ENCODE peak calls at places on chromosomes 2 and 18, in eight cellular contexts. One of them, this sample, is unnamed.
A peak's percentile ranks its signal among the peaks of the same experiment; 100 is the strongest.

GRCh38 chr18:52339891-52340371 is at the start of gene DCC:
- DNase-seq in SK-N-SH: peak; percentile 68
- DNase-seq in colonic mucosa: peak; percentile 24
- DNase-seq in Peyer's patch: peak; percentile 51
- DNase-seq in GM23338: peak; percentile 82
- DNase-seq in IMR-90: peak; percentile 45
- DNase-seq in H1: peak; percentile 72
- DNase-seq in breast epithelium: no peak
- DNase-seq in this sample: peak; percentile 34

GRCh38 chr2:64213607-64214275 is 69.5 kb upstream of the PELI1 start:
- DNase-seq in breast epithelium: no peak
- DNase-seq in Peyer's patch: no peak
- DNase-seq in GM23338: no peak
- DNase-seq in H1: no peak
- DNase-seq in SK-N-SH: no peak
- DNase-seq in colonic mucosa: no peak
- DNase-seq in IMR-90: no peak
- DNase-seq in this sample: no peak

GRCh38 chr2:3001595-3002184 is 375.9 kb downstream of the EIPR1 start:
- DNase-seq in GM23338: peak; percentile 15
- DNase-seq in colonic mucosa: no peak
- DNase-seq in IMR-90: no peak
- DNase-seq in breast epithelium: no peak
- DNase-seq in SK-N-SH: no peak
- DNase-seq in H1: no peak
- DNase-seq in Peyer's patch: no peak
- DNase-seq in this sample: no peak

GRCh38 chr2:167689444-167689843 is 558.0 kb downstream of the STK39 start:
- DNase-seq in colonic mucosa: no peak
- DNase-seq in GM23338: peak; percentile 88
- DNase-seq in IMR-90: no peak
- DNase-seq in SK-N-SH: no peak
- DNase-seq in H1: no peak
- DNase-seq in breast epithelium: no peak
- DNase-seq in Peyer's patch: no peak
- DNase-seq in this sample: no peak

GRCh38 chr2:96923810-96924774 is 54.2 kb upstream of the SEMA4C start:
- DNase-seq in Peyer's patch: no peak
- DNase-seq in breast epithelium: no peak
- DNase-seq in SK-N-SH: no peak
- DNase-seq in IMR-90: no peak
- DNase-seq in colonic mucosa: no peak
- DNase-seq in H1: no peak
- DNase-seq in GM23338: no peak
- DNase-seq in this sample: no peak

GRCh38 chr18:7894592-7894991 is 327.5 kb downstream of the PTPRM start:
- DNase-seq in Peyer's patch: no peak
- DNase-seq in SK-N-SH: no peak
- DNase-seq in GM23338: no peak
- DNase-seq in colonic mucosa: no peak
- DNase-seq in H1: no peak
- DNase-seq in breast epithelium: no peak
- DNase-seq in IMR-90: no peak
- DNase-seq in this sample: no peak

GRCh38 chr2:28926837-28927236 is 32.4 kb downstream of the WDR43 start:
- DNase-seq in H1: no peak
- DNase-seq in Peyer's patch: no peak
- DNase-seq in SK-N-SH: no peak
- DNase-seq in GM23338: no peak
- DNase-seq in colonic mucosa: no peak
- DNase-seq in IMR-90: peak; percentile 32
- DNase-seq in breast epithelium: no peak
- DNase-seq in this sample: no peak

GRCh38 chr18:42336139-42336538 is 381.1 kb downstream of the PIK3C3 start:
- DNase-seq in SK-N-SH: no peak
- DNase-seq in GM23338: no peak
- DNase-seq in breast epithelium: no peak
- DNase-seq in Peyer's patch: no peak
- DNase-seq in H1: no peak
- DNase-seq in colonic mucosa: no peak
- DNase-seq in IMR-90: no peak
- DNase-seq in this sample: no peak

GRCh38 chr2:29322011-29322410 is 206.8 kb downstream of the CLIP4 start:
- DNase-seq in colonic mucosa: no peak
- DNase-seq in Peyer's patch: no peak
- DNase-seq in H1: no peak
- DNase-seq in SK-N-SH: no peak
- DNase-seq in GM23338: no peak
- DNase-seq in IMR-90: no peak
- DNase-seq in breast epithelium: no peak
- DNase-seq in this sample: no peak

GRCh38 chr18:24731981-24732380 is 271.5 kb downstream of the HRH4 start:
- DNase-seq in colonic mucosa: no peak
- DNase-seq in GM23338: peak; percentile 26
- DNase-seq in breast epithelium: no peak
- DNase-seq in Peyer's patch: no peak
- DNase-seq in SK-N-SH: no peak
- DNase-seq in IMR-90: peak; percentile 39
- DNase-seq in H1: no peak
- DNase-seq in this sample: peak; percentile 7

GRCh38 chr2:57050007-57050406 is 866.2 kb downstream of the CCDC85A start:
- DNase-seq in GM23338: no peak
- DNase-seq in H1: no peak
- DNase-seq in SK-N-SH: no peak
- DNase-seq in colonic mucosa: no peak
- DNase-seq in Peyer's patch: no peak
- DNase-seq in breast epithelium: no peak
- DNase-seq in IMR-90: no peak
- DNase-seq in this sample: no peak

GRCh38 chr2:152240559-152241231 is 65.1 kb upstream of the STAM2 start:
- DNase-seq in GM23338: no peak
- DNase-seq in H1: no peak
- DNase-seq in SK-N-SH: no peak
- DNase-seq in Peyer's patch: no peak
- DNase-seq in breast epithelium: no peak
- DNase-seq in colonic mucosa: no peak
- DNase-seq in IMR-90: peak; percentile 75
- DNase-seq in this sample: no peak

GRCh38 chr2:27356056-27356381 is 545 bp downstream of the GTF3C2 start:
- DNase-seq in Peyer's patch: peak; percentile 76
- DNase-seq in GM23338: peak; percentile 75
- DNase-seq in SK-N-SH: peak; percentile 70
- DNase-seq in IMR-90: peak; percentile 53
- DNase-seq in H1: peak; percentile 69
- DNase-seq in breast epithelium: no peak
- DNase-seq in colonic mucosa: no peak
- DNase-seq in this sample: peak; percentile 54

GRCh38 chr18:4878480-4878879 is 318.6 kb downstream of the AKAIN1 start:
- DNase-seq in GM23338: peak; percentile 28
- DNase-seq in breast epithelium: no peak
- DNase-seq in Peyer's patch: no peak
- DNase-seq in H1: no peak
- DNase-seq in SK-N-SH: peak; percentile 0
- DNase-seq in IMR-90: no peak
- DNase-seq in colonic mucosa: no peak
- DNase-seq in this sample: no peak

GRCh38 chr18:35642802-35643201 is 61.3 kb downstream of the GALNT1 start:
- DNase-seq in IMR-90: peak; percentile 7
- DNase-seq in H1: no peak
- DNase-seq in SK-N-SH: no peak
- DNase-seq in breast epithelium: no peak
- DNase-seq in colonic mucosa: no peak
- DNase-seq in Peyer's patch: no peak
- DNase-seq in GM23338: no peak
- DNase-seq in this sample: no peak

GRCh38 chr2:239868556-239869181 is 156.5 kb downstream of the NDUFA10 start:
- DNase-seq in breast epithelium: peak; percentile 22
- DNase-seq in H1: no peak
- DNase-seq in colonic mucosa: no peak
- DNase-seq in IMR-90: no peak
- DNase-seq in Peyer's patch: no peak
- DNase-seq in GM23338: no peak
- DNase-seq in SK-N-SH: no peak
- DNase-seq in this sample: no peak

GRCh38 chr18:13465476-13465875 is 246.9 kb downstream of the LDLRAD4 start:
- DNase-seq in Peyer's patch: no peak
- DNase-seq in colonic mucosa: no peak
- DNase-seq in H1: no peak
- DNase-seq in IMR-90: no peak
- DNase-seq in breast epithelium: no peak
- DNase-seq in GM23338: no peak
- DNase-seq in SK-N-SH: no peak
- DNase-seq in this sample: no peak

GRCh38 chr2:161078211-161078539 is 82.1 kb upstream of the TANK start:
- DNase-seq in GM23338: no peak
- DNase-seq in Peyer's patch: no peak
- DNase-seq in IMR-90: no peak
- DNase-seq in H1: no peak
- DNase-seq in colonic mucosa: no peak
- DNase-seq in SK-N-SH: no peak
- DNase-seq in breast epithelium: no peak
- DNase-seq in this sample: no peak

GRCh38 chr2:241437148-241437547 is 71.2 kb downstream of the STK25 start:
- DNase-seq in breast epithelium: no peak
- DNase-seq in H1: no peak
- DNase-seq in colonic mucosa: no peak
- DNase-seq in GM23338: no peak
- DNase-seq in SK-N-SH: no peak
- DNase-seq in IMR-90: no peak
- DNase-seq in Peyer's patch: no peak
- DNase-seq in this sample: no peak

GRCh38 chr2:241430178-241430577 is 74.1 kb downstream of the FARP2 start:
- DNase-seq in Peyer's patch: no peak
- DNase-seq in colonic mucosa: no peak
- DNase-seq in GM23338: no peak
- DNase-seq in breast epithelium: no peak
- DNase-seq in H1: no peak
- DNase-seq in IMR-90: no peak
- DNase-seq in SK-N-SH: no peak
- DNase-seq in this sample: no peak

GRCh38 chr2:241432824-241433448 is 75.4 kb downstream of the STK25 start:
- DNase-seq in IMR-90: no peak
- DNase-seq in colonic mucosa: no peak
- DNase-seq in SK-N-SH: no peak
- DNase-seq in GM23338: no peak
- DNase-seq in Peyer's patch: no peak
- DNase-seq in H1: no peak
- DNase-seq in breast epithelium: no peak
- DNase-seq in this sample: peak; percentile 40
- H3K4me3 ChIP-seq in IMR-90: no peak overlapping the region
- H3K4me3 ChIP-seq in colonic mucosa: no peak overlapping the region
- H3K4me3 ChIP-seq in SK-N-SH: no peak overlapping the region
- H3K4me3 ChIP-seq in GM23338: no peak overlapping the region
- H3K4me3 ChIP-seq in Peyer's patch: no peak overlapping the region
- H3K4me3 ChIP-seq in H1: no peak overlapping the region
- H3K4me3 ChIP-seq in breast epithelium: no peak overlapping the region
- H3K4me3 ChIP-seq in this sample: no peak overlapping the region

DNA sequence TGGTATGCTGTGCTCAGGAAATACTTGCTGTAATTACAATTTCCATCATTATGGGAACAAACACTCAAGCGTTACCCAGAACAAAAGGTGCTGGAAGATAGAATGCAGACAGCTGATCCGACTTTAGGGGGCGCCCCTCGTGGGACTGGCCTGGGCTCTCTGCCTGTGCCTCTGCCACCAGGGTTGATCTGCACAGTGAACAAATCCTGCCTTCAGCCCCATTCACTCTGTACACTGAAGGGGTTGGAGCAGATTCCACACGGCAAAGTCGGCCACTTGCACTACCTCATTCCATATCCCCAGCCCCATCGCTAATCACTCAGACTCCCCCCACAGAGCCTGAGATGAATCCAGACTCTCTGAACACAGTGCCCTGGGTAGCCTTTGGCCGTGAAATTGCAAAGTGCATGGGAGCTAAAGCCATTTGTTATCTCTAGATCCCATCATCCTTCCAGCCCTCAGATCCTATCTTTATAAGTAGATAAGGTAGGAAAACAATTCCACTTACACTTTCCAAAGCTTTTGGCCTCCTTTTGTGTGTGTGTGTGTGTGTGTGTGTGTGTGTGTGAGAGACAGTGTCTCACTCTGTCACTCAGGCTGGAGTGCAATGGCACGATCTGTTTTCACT is 69.3 kb downstream of the INPP5D start:
- DNase-seq in SK-N-SH: peak; percentile 58
- DNase-seq in GM23338: peak; percentile 76
- DNase-seq in colonic mucosa: no peak
- DNase-seq in H1: peak; percentile 86
- DNase-seq in IMR-90: no peak
- DNase-seq in breast epithelium: no peak
- DNase-seq in Peyer's patch: no peak
- DNase-seq in this sample: no peak
- TF ChIP-seq CTCF in SK-N-SH: peak; percentile 35
- TF ChIP-seq CTCF in GM23338: peak; percentile 82
- TF ChIP-seq CTCF in colonic mucosa: no peak
- TF ChIP-seq CTCF in H1: peak; percentile 92
- TF ChIP-seq CTCF in IMR-90: no peak
- TF ChIP-seq CTCF in breast epithelium: no peak
- TF ChIP-seq CTCF in Peyer's patch: no peak
- TF ChIP-seq CTCF in this sample: no peak

GRCh38 chr2:187988348-187988747 is 303.3 kb upstream of the GULP1 start:
- DNase-seq in H1: no peak
- DNase-seq in breast epithelium: no peak
- DNase-seq in GM23338: peak; percentile 64
- DNase-seq in colonic mucosa: no peak
- DNase-seq in SK-N-SH: no peak
- DNase-seq in IMR-90: no peak
- DNase-seq in Peyer's patch: no peak
- DNase-seq in this sample: no peak

GRCh38 chr2:187991389-187991788 is 300.3 kb upstream of the GULP1 start:
- DNase-seq in colonic mucosa: no peak
- DNase-seq in Peyer's patch: no peak
- DNase-seq in SK-N-SH: peak; percentile 14
- DNase-seq in H1: no peak
- DNase-seq in GM23338: no peak
- DNase-seq in IMR-90: no peak
- DNase-seq in breast epithelium: no peak
- DNase-seq in this sample: no peak

GRCh38 chr2:187993516-187993915 is 298.2 kb upstream of the GULP1 start:
- DNase-seq in Peyer's patch: no peak
- DNase-seq in SK-N-SH: no peak
- DNase-seq in GM23338: peak; percentile 39
- DNase-seq in colonic mucosa: no peak
- DNase-seq in H1: no peak
- DNase-seq in breast epithelium: no peak
- DNase-seq in IMR-90: peak; percentile 54
- DNase-seq in this sample: no peak

GRCh38 chr2:187986392-187987105 is 305.1 kb upstream of the GULP1 start:
- DNase-seq in GM23338: no peak
- DNase-seq in Peyer's patch: no peak
- DNase-seq in IMR-90: peak; percentile 38
- DNase-seq in SK-N-SH: no peak
- DNase-seq in colonic mucosa: no peak
- DNase-seq in H1: no peak
- DNase-seq in breast epithelium: no peak
- DNase-seq in this sample: no peak

GRCh38 chr2:187989925-187990623 is 301.6 kb upstream of the GULP1 start:
- DNase-seq in GM23338: peak; percentile 37
- DNase-seq in H1: no peak
- DNase-seq in IMR-90: no peak
- DNase-seq in breast epithelium: no peak
- DNase-seq in colonic mucosa: no peak
- DNase-seq in SK-N-SH: no peak
- DNase-seq in Peyer's patch: no peak
- DNase-seq in this sample: no peak
- H3K4me1 ChIP-seq in GM23338: peaks cover 66% of the 10 kb centered on the region
- H3K4me1 ChIP-seq in H1: peaks cover 18% of the 10 kb centered on the region
- H3K4me1 ChIP-seq in IMR-90: peaks cover 7% of the 10 kb centered on the region
- H3K4me1 ChIP-seq in breast epithelium: no peaks in the 10 kb centered on the region
- H3K4me1 ChIP-seq in colonic mucosa: no peaks in the 10 kb centered on the region
- H3K4me1 ChIP-seq in SK-N-SH: peaks cover 9% of the 10 kb centered on the region
- H3K4me1 ChIP-seq in Peyer's patch: no peaks in the 10 kb centered on the region
- H3K4me1 ChIP-seq in this sample: peaks cover 6% of the 10 kb centered on the region

GRCh38 chr2:20444113-20444992 is 2.5 kb upstream of the RHOB start:
- DNase-seq in IMR-90: no peak
- DNase-seq in breast epithelium: no peak
- DNase-seq in Peyer's patch: no peak
- DNase-seq in colonic mucosa: no peak
- DNase-seq in GM23338: peak; percentile 65
- DNase-seq in H1: no peak
- DNase-seq in SK-N-SH: no peak
- DNase-seq in this sample: no peak
- H3K4me3 ChIP-seq in IMR-90: no peak overlapping the region
- H3K4me3 ChIP-seq in breast epithelium: peak overlapping the region; percentile 30
- H3K4me3 ChIP-seq in Peyer's patch: no peak overlapping the region
- H3K4me3 ChIP-seq in colonic mucosa: no peak overlapping the region
- H3K4me3 ChIP-seq in GM23338: no peak overlapping the region
- H3K4me3 ChIP-seq in H1: no peak overlapping the region
- H3K4me3 ChIP-seq in SK-N-SH: no peak overlapping the region
- H3K4me3 ChIP-seq in this sample: no peak overlapping the region